ENCODE peak calls at places on chromosomes 3 and 15, in five cellular contexts. N, S, J, R and O are unnamed samples.

GRCh38 chr15:94793641-94794040 is 562.3 kb downstream of the MCTP2 start:
- DNase-seq in R (peak; percentile 76), J (no peak), S (peak; percentile 69), N (peak; percentile 3), O (no peak)

GRCh38 chr3:126389112-126389791 is 5.5 kb upstream of the CFAP100 start:
- DNase-seq in N (peak; percentile 97), S (peak; percentile 76), R (peak; percentile 89), J (peak; percentile 94), O (peak; percentile 89)

GRCh38 chr3:37321260-37321852 is 147.0 kb upstream of the LRRFIP2 start:
- DNase-seq in S (no peak), R (no peak), N (no peak), J (no peak), O (no peak)

GRCh38 chr3:80771085-80771484 is 990.4 kb downstream of the GBE1 start:
- DNase-seq in S (no peak), N (no peak), R (no peak), J (no peak), O (no peak)

GRCh38 chr3:39569095-39569494 is 101.6 kb downstream of the MOBP start:
- DNase-seq in S (no peak), N (no peak), J (no peak), R (no peak), O (no peak)

GRCh38 chr15:63842626-63843025 is 8.9 kb upstream of the HERC1 start:
- DNase-seq in S (no peak), N (no peak), J (no peak), R (no peak), O (no peak)

GRCh38 chr3:69774029-69774428 is 34.8 kb downstream of the MITF start:
- DNase-seq in J (no peak), S (no peak), N (no peak), R (no peak), O (no peak)

GRCh38 chr3:9168230-9168629 is 81.2 kb downstream of the SRGAP3 start:
- DNase-seq in R (no peak), J (peak; percentile 59), N (peak; percentile 48), S (no peak), O (no peak)

GRCh38 chr15:68360716-68361115 is 71.2 kb downstream of the ITGA11 start:
- DNase-seq in J (no peak), R (no peak), N (no peak), S (no peak), O (no peak)

GRCh38 chr3:169196789-169197188 is 466.7 kb downstream of the MECOM start:
- DNase-seq in S (no peak), R (no peak), J (no peak), N (no peak), O (no peak)

GRCh38 chr15:60519218-60519617 is 40.3 kb upstream of the ICE2 start:
- DNase-seq in J (no peak), S (peak; percentile 31), R (no peak), N (no peak), O (no peak)

GRCh38 chr3:183576487-183577107 is 21.1 kb upstream of the KLHL6 start:
- DNase-seq in J (no peak), S (no peak), R (peak; percentile 10), N (no peak), O (no peak)

DNA sequence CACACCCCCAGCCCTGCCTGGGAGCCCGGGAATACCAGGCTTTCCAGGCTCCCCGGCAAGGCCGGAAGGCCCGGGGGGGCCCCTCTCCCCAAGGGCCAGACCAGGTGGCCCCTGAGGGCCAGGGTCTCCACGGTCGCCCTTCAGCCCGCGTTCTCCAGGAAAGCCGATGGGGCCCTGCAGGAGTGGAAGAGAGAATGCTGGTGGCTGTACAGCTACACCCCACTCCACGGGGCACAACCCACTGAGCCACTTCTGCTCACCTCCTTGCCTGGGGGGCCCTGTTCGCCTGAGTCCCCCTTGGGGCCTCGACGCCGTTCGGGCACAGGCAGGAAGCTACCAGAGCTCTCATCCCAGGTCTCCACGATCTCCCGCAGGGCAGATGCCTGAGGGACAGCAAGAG is 11.8 kb upstream of the UCN2 start:
- DNase-seq in R (no peak), N (no peak), J (no peak), S (no peak), O (no peak)
- H4K8ac ChIP-seq in R (no peak overlapping the region), N (no peak overlapping the region), J (no peak overlapping the region), S (no peak overlapping the region), O (no peak overlapping the region)

GRCh38 chr3:50342818-50343633 is 2.4 kb upstream of the RASSF1 start:
- DNase-seq in N (peak; percentile 73), J (peak; percentile 76), S (no peak), R (no peak), O (no peak)
- H4K8ac ChIP-seq in N (no peak overlapping the region), J (no peak overlapping the region), S (no peak overlapping the region), R (no peak overlapping the region), O (no peak overlapping the region)

GRCh38 chr3:113485161-113485609 is 29.8 kb downstream of the SPICE1 start:
- DNase-seq in S (no peak), J (no peak), N (peak; percentile 4), R (no peak), O (no peak)
- H4K8ac ChIP-seq in S (no peak overlapping the region), J (no peak overlapping the region), N (no peak overlapping the region), R (peak overlapping the region; percentile 13), O (no peak overlapping the region)

GRCh38 chr15:75648156-75649000 is 666 bp downstream of the SNX33 start:
- DNase-seq in N (peak; percentile 82), R (peak; percentile 74), S (no peak), J (peak; percentile 69), O (peak; percentile 72)
- H4K8ac ChIP-seq in N (no peak overlapping the region), R (peak overlapping the region; percentile 69), S (peak overlapping the region; percentile 91), J (no peak overlapping the region), O (no peak overlapping the region)

GRCh38 chr3:124257332-124257864 is 265.5 kb upstream of the ROPN1 start:
- DNase-seq in R (no peak), S (no peak), J (no peak), N (no peak), O (no peak)
- H4K8ac ChIP-seq in R (no peak overlapping the region), S (no peak overlapping the region), J (no peak overlapping the region), N (no peak overlapping the region), O (no peak overlapping the region)

GRCh38 chr15:101053261-101053660 is 134.1 kb downstream of the LRRK1 start:
- DNase-seq in R (no peak), J (no peak), N (no peak), S (no peak), O (no peak)
- H4K8ac ChIP-seq in R (no peak overlapping the region), J (no peak overlapping the region), N (no peak overlapping the region), S (no peak overlapping the region), O (no peak overlapping the region)

GRCh38 chr3:193240850-193241706 is at the start of gene PLAAT1:
- DNase-seq in S (peak; percentile 19), J (peak; percentile 76), N (peak; percentile 78), R (peak; percentile 63), O (peak; percentile 57)
- H4K8ac ChIP-seq in S (no peak within 1 kb of the TSS), J (no peak within 1 kb of the TSS), N (no peak within 1 kb of the TSS), R (peak within 1 kb of the TSS; percentile 79), O (peak within 1 kb of the TSS; percentile 55)

GRCh38 chr3:32420138-32420981 is 28.7 kb downstream of the CMTM7 start:
- DNase-seq in N (peak; percentile 95), S (peak; percentile 62), J (peak; percentile 78), R (no peak), O (no peak)
- H4K8ac ChIP-seq in N (no peak overlapping the region), S (peak overlapping the region; percentile 37), J (no peak overlapping the region), R (peak overlapping the region; percentile 66), O (no peak overlapping the region)